ENCODE peak calls at places on chromosomes 2 and 18, in ten cellular contexts. One of them, this sample, is unnamed.

GRCh38 chr2:112157472-112157871 is 19.3 kb downstream of the FBLN7 start:
- DNase-seq in astrocyte of the spinal cord: no peak
- DNase-seq in epithelial cell of esophagus: peak
- DNase-seq in fibroblast of mammary gland: no peak
- DNase-seq in astrocyte: no peak
- DNase-seq in CD8-positive, alpha-beta T cell: no peak
- DNase-seq in Panc1: no peak
- DNase-seq in uterus: no peak
- DNase-seq in cardiac muscle cell: peak
- DNase-seq in choroid plexus epithelial cell: no peak
- DNase-seq in this sample: no peak

GRCh38 chr2:86052676-86053075 is 53.0 kb downstream of the POLR1A start:
- DNase-seq in astrocyte of the spinal cord: no peak
- DNase-seq in epithelial cell of esophagus: no peak
- DNase-seq in fibroblast of mammary gland: no peak
- DNase-seq in astrocyte: no peak
- DNase-seq in CD8-positive, alpha-beta T cell: no peak
- DNase-seq in Panc1: no peak
- DNase-seq in uterus: peak
- DNase-seq in cardiac muscle cell: no peak
- DNase-seq in choroid plexus epithelial cell: no peak
- DNase-seq in this sample: no peak

GRCh38 chr2:230931556-230932231 is 6.7 kb upstream of the GPR55 start:
- DNase-seq in astrocyte of the spinal cord: no peak
- DNase-seq in epithelial cell of esophagus: no peak
- DNase-seq in fibroblast of mammary gland: no peak
- DNase-seq in astrocyte: no peak
- DNase-seq in CD8-positive, alpha-beta T cell: no peak
- DNase-seq in Panc1: no peak
- DNase-seq in uterus: peak
- DNase-seq in cardiac muscle cell: no peak
- DNase-seq in choroid plexus epithelial cell: no peak
- DNase-seq in this sample: no peak

GRCh38 chr18:73739098-73739497 is 408.5 kb downstream of the FBXO15 start:
- DNase-seq in astrocyte of the spinal cord: peak
- DNase-seq in epithelial cell of esophagus: peak
- DNase-seq in fibroblast of mammary gland: no peak
- DNase-seq in astrocyte: peak
- DNase-seq in CD8-positive, alpha-beta T cell: no peak
- DNase-seq in Panc1: no peak
- DNase-seq in uterus: no peak
- DNase-seq in cardiac muscle cell: peak
- DNase-seq in choroid plexus epithelial cell: no peak
- DNase-seq in this sample: no peak

GRCh38 chr18:58025205-58025604 is 18.8 kb upstream of the NEDD4L start:
- DNase-seq in astrocyte of the spinal cord: no peak
- DNase-seq in epithelial cell of esophagus: no peak
- DNase-seq in fibroblast of mammary gland: no peak
- DNase-seq in astrocyte: no peak
- DNase-seq in CD8-positive, alpha-beta T cell: no peak
- DNase-seq in Panc1: no peak
- DNase-seq in uterus: no peak
- DNase-seq in cardiac muscle cell: no peak
- DNase-seq in choroid plexus epithelial cell: no peak
- DNase-seq in this sample: no peak

GRCh38 chr18:78242307-78242643 is 737.3 kb upstream of the SALL3 start:
- DNase-seq in astrocyte of the spinal cord: no peak
- DNase-seq in epithelial cell of esophagus: peak
- DNase-seq in fibroblast of mammary gland: no peak
- DNase-seq in astrocyte: no peak
- DNase-seq in CD8-positive, alpha-beta T cell: no peak
- DNase-seq in Panc1: no peak
- DNase-seq in uterus: peak
- DNase-seq in cardiac muscle cell: peak
- DNase-seq in choroid plexus epithelial cell: no peak
- DNase-seq in this sample: no peak

GRCh38 chr2:148244593-148245292 is 223.9 kb downstream of the MBD5 start:
- DNase-seq in astrocyte of the spinal cord: peak
- DNase-seq in epithelial cell of esophagus: peak
- DNase-seq in fibroblast of mammary gland: peak
- DNase-seq in astrocyte: peak
- DNase-seq in CD8-positive, alpha-beta T cell: no peak
- DNase-seq in Panc1: peak
- DNase-seq in uterus: no peak
- DNase-seq in cardiac muscle cell: peak
- DNase-seq in choroid plexus epithelial cell: peak
- DNase-seq in this sample: peak

GRCh38 chr2:8678731-8679566 is 2.9 kb upstream of the ID2 start:
- DNase-seq in astrocyte of the spinal cord: peak
- DNase-seq in epithelial cell of esophagus: peak
- DNase-seq in fibroblast of mammary gland: peak
- DNase-seq in astrocyte: peak
- DNase-seq in CD8-positive, alpha-beta T cell: peak
- DNase-seq in Panc1: no peak
- DNase-seq in uterus: peak
- DNase-seq in cardiac muscle cell: peak
- DNase-seq in choroid plexus epithelial cell: peak
- DNase-seq in this sample: peak

GRCh38 chr2:71548589-71549485 is 95.5 kb downstream of the DYSF start:
- DNase-seq in astrocyte of the spinal cord: peak
- DNase-seq in epithelial cell of esophagus: peak
- DNase-seq in fibroblast of mammary gland: peak
- DNase-seq in astrocyte: no peak
- DNase-seq in CD8-positive, alpha-beta T cell: peak
- DNase-seq in Panc1: peak
- DNase-seq in uterus: peak
- DNase-seq in cardiac muscle cell: peak
- DNase-seq in choroid plexus epithelial cell: peak
- DNase-seq in this sample: no peak

GRCh38 chr18:69956655-69957054 is 9.0 kb upstream of the CD226 start:
- DNase-seq in astrocyte of the spinal cord: no peak
- DNase-seq in epithelial cell of esophagus: no peak
- DNase-seq in fibroblast of mammary gland: no peak
- DNase-seq in astrocyte: no peak
- DNase-seq in CD8-positive, alpha-beta T cell: no peak
- DNase-seq in Panc1: no peak
- DNase-seq in uterus: no peak
- DNase-seq in cardiac muscle cell: no peak
- DNase-seq in choroid plexus epithelial cell: no peak
- DNase-seq in this sample: no peak

GRCh38 chr18:23585007-23585871 is 1.1 kb downstream of the NPC1 start:
- DNase-seq in astrocyte of the spinal cord: peak
- DNase-seq in epithelial cell of esophagus: peak
- DNase-seq in fibroblast of mammary gland: peak
- DNase-seq in astrocyte: peak
- DNase-seq in CD8-positive, alpha-beta T cell: no peak
- DNase-seq in Panc1: no peak
- DNase-seq in uterus: no peak
- DNase-seq in cardiac muscle cell: peak
- DNase-seq in choroid plexus epithelial cell: peak
- DNase-seq in this sample: no peak

GRCh38 chr2:62662131-62662530 is 43.4 kb upstream of the EHBP1 start:
- DNase-seq in astrocyte of the spinal cord: no peak
- DNase-seq in epithelial cell of esophagus: no peak
- DNase-seq in fibroblast of mammary gland: no peak
- DNase-seq in astrocyte: no peak
- DNase-seq in CD8-positive, alpha-beta T cell: no peak
- DNase-seq in Panc1: no peak
- DNase-seq in uterus: no peak
- DNase-seq in cardiac muscle cell: no peak
- DNase-seq in choroid plexus epithelial cell: no peak
- DNase-seq in this sample: no peak
- H3K4me3 ChIP-seq in astrocyte of the spinal cord: no peak
- H3K4me3 ChIP-seq in epithelial cell of esophagus: no peak
- H3K4me3 ChIP-seq in fibroblast of mammary gland: no peak
- H3K4me3 ChIP-seq in astrocyte: no peak
- H3K4me3 ChIP-seq in CD8-positive, alpha-beta T cell: no peak
- H3K4me3 ChIP-seq in Panc1: no peak
- H3K4me3 ChIP-seq in uterus: no peak
- H3K4me3 ChIP-seq in cardiac muscle cell: no peak
- H3K4me3 ChIP-seq in choroid plexus epithelial cell: no peak
- H3K4me3 ChIP-seq in this sample: no peak

GRCh38 chr2:232632904-232633412 is 446 bp upstream of the EFHD1 start:
- DNase-seq in astrocyte of the spinal cord: peak
- DNase-seq in epithelial cell of esophagus: no peak
- DNase-seq in fibroblast of mammary gland: peak
- DNase-seq in astrocyte: no peak
- DNase-seq in CD8-positive, alpha-beta T cell: no peak
- DNase-seq in Panc1: no peak
- DNase-seq in uterus: peak
- DNase-seq in cardiac muscle cell: peak
- DNase-seq in choroid plexus epithelial cell: peak
- DNase-seq in this sample: no peak

GRCh38 chr2:232633413-232634318 is at the start of gene EFHD1:
- DNase-seq in astrocyte of the spinal cord: peak
- DNase-seq in epithelial cell of esophagus: peak
- DNase-seq in fibroblast of mammary gland: peak
- DNase-seq in astrocyte: peak
- DNase-seq in CD8-positive, alpha-beta T cell: peak
- DNase-seq in Panc1: no peak
- DNase-seq in uterus: peak
- DNase-seq in cardiac muscle cell: peak
- DNase-seq in choroid plexus epithelial cell: peak
- DNase-seq in this sample: no peak

GRCh38 chr2:232635820-232636219 is 2.4 kb downstream of the EFHD1 start:
- DNase-seq in astrocyte of the spinal cord: no peak
- DNase-seq in epithelial cell of esophagus: no peak
- DNase-seq in fibroblast of mammary gland: no peak
- DNase-seq in astrocyte: no peak
- DNase-seq in CD8-positive, alpha-beta T cell: no peak
- DNase-seq in Panc1: no peak
- DNase-seq in uterus: no peak
- DNase-seq in cardiac muscle cell: no peak
- DNase-seq in choroid plexus epithelial cell: no peak
- DNase-seq in this sample: no peak

GRCh38 chr2:232632229-232632903 is 1.0 kb upstream of the EFHD1 start:
- DNase-seq in astrocyte of the spinal cord: no peak
- DNase-seq in epithelial cell of esophagus: no peak
- DNase-seq in fibroblast of mammary gland: no peak
- DNase-seq in astrocyte: no peak
- DNase-seq in CD8-positive, alpha-beta T cell: no peak
- DNase-seq in Panc1: no peak
- DNase-seq in uterus: no peak
- DNase-seq in cardiac muscle cell: no peak
- DNase-seq in choroid plexus epithelial cell: no peak
- DNase-seq in this sample: no peak

GRCh38 chr2:232634319-232635150 is 1.1 kb downstream of the EFHD1 start:
- DNase-seq in astrocyte of the spinal cord: no peak
- DNase-seq in epithelial cell of esophagus: no peak
- DNase-seq in fibroblast of mammary gland: no peak
- DNase-seq in astrocyte: no peak
- DNase-seq in CD8-positive, alpha-beta T cell: no peak
- DNase-seq in Panc1: no peak
- DNase-seq in uterus: peak
- DNase-seq in cardiac muscle cell: no peak
- DNase-seq in choroid plexus epithelial cell: peak
- DNase-seq in this sample: no peak
- H3K4me3 ChIP-seq in astrocyte of the spinal cord: peak
- H3K4me3 ChIP-seq in epithelial cell of esophagus: no peak
- H3K4me3 ChIP-seq in fibroblast of mammary gland: no peak
- H3K4me3 ChIP-seq in astrocyte: peak
- H3K4me3 ChIP-seq in CD8-positive, alpha-beta T cell: peak
- H3K4me3 ChIP-seq in Panc1: peak
- H3K4me3 ChIP-seq in uterus: peak
- H3K4me3 ChIP-seq in cardiac muscle cell: peak
- H3K4me3 ChIP-seq in choroid plexus epithelial cell: peak
- H3K4me3 ChIP-seq in this sample: no peak

GRCh38 chr2:240575101-240575965 is 7.0 kb downstream of the RNPEPL1 start:
- DNase-seq in astrocyte of the spinal cord: no peak
- DNase-seq in epithelial cell of esophagus: no peak
- DNase-seq in fibroblast of mammary gland: no peak
- DNase-seq in astrocyte: no peak
- DNase-seq in CD8-positive, alpha-beta T cell: no peak
- DNase-seq in Panc1: no peak
- DNase-seq in uterus: no peak
- DNase-seq in cardiac muscle cell: no peak
- DNase-seq in choroid plexus epithelial cell: no peak
- DNase-seq in this sample: no peak

GRCh38 chr2:240577281-240578109 is 9.0 kb upstream of the CAPN10 start:
- DNase-seq in astrocyte of the spinal cord: no peak
- DNase-seq in epithelial cell of esophagus: no peak
- DNase-seq in fibroblast of mammary gland: no peak
- DNase-seq in astrocyte: no peak
- DNase-seq in CD8-positive, alpha-beta T cell: no peak
- DNase-seq in Panc1: no peak
- DNase-seq in uterus: no peak
- DNase-seq in cardiac muscle cell: no peak
- DNase-seq in choroid plexus epithelial cell: no peak
- DNase-seq in this sample: no peak

GRCh38 chr2:240574386-240575100 is 6.3 kb downstream of the RNPEPL1 start:
- DNase-seq in astrocyte of the spinal cord: no peak
- DNase-seq in epithelial cell of esophagus: no peak
- DNase-seq in fibroblast of mammary gland: no peak
- DNase-seq in astrocyte: no peak
- DNase-seq in CD8-positive, alpha-beta T cell: no peak
- DNase-seq in Panc1: no peak
- DNase-seq in uterus: no peak
- DNase-seq in cardiac muscle cell: no peak
- DNase-seq in choroid plexus epithelial cell: no peak
- DNase-seq in this sample: no peak

GRCh38 chr2:240576436-240577205 is 8.3 kb downstream of the RNPEPL1 start:
- DNase-seq in astrocyte of the spinal cord: no peak
- DNase-seq in epithelial cell of esophagus: no peak
- DNase-seq in fibroblast of mammary gland: no peak
- DNase-seq in astrocyte: no peak
- DNase-seq in CD8-positive, alpha-beta T cell: no peak
- DNase-seq in Panc1: no peak
- DNase-seq in uterus: no peak
- DNase-seq in cardiac muscle cell: no peak
- DNase-seq in choroid plexus epithelial cell: no peak
- DNase-seq in this sample: no peak

DNA sequence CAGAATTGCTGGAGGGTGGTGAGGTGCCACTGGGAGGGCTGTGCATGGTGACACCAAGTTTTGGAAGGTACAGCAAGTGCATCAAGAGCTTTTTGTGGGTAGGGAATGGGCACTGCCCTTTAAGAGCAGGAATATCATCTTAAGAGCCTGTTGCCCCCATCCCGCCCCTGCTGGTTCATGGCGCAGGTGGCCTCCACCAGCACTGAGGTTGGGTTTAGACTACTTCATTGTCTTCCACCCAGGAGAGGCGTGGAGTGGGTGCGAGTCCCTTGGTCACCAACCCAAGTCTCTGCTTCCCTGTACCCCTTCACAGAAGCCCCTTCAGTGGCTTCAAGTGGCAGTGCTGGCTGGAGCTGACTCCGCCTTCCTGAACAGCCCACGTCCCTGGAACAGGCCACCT is 7.8 kb downstream of the RNPEPL1 start:
- DNase-seq in astrocyte of the spinal cord: no peak
- DNase-seq in epithelial cell of esophagus: no peak
- DNase-seq in fibroblast of mammary gland: no peak
- DNase-seq in astrocyte: no peak
- DNase-seq in CD8-positive, alpha-beta T cell: no peak
- DNase-seq in Panc1: no peak
- DNase-seq in uterus: no peak
- DNase-seq in cardiac muscle cell: no peak
- DNase-seq in choroid plexus epithelial cell: no peak
- DNase-seq in this sample: no peak
- H3K4me3 ChIP-seq in astrocyte of the spinal cord: no peak
- H3K4me3 ChIP-seq in epithelial cell of esophagus: no peak
- H3K4me3 ChIP-seq in fibroblast of mammary gland: no peak
- H3K4me3 ChIP-seq in astrocyte: no peak
- H3K4me3 ChIP-seq in CD8-positive, alpha-beta T cell: no peak
- H3K4me3 ChIP-seq in Panc1: no peak
- H3K4me3 ChIP-seq in uterus: no peak
- H3K4me3 ChIP-seq in cardiac muscle cell: no peak
- H3K4me3 ChIP-seq in choroid plexus epithelial cell: no peak
- H3K4me3 ChIP-seq in this sample: no peak

GRCh38 chr2:217856871-217857270 is 145.9 kb downstream of the TNS1 start:
- DNase-seq in astrocyte of the spinal cord: no peak
- DNase-seq in epithelial cell of esophagus: no peak
- DNase-seq in fibroblast of mammary gland: no peak
- DNase-seq in astrocyte: no peak
- DNase-seq in CD8-positive, alpha-beta T cell: no peak
- DNase-seq in Panc1: no peak
- DNase-seq in uterus: no peak
- DNase-seq in cardiac muscle cell: no peak
- DNase-seq in choroid plexus epithelial cell: no peak
- DNase-seq in this sample: no peak
- H3K4me3 ChIP-seq in astrocyte of the spinal cord: no peak
- H3K4me3 ChIP-seq in epithelial cell of esophagus: no peak
- H3K4me3 ChIP-seq in fibroblast of mammary gland: no peak
- H3K4me3 ChIP-seq in astrocyte: no peak
- H3K4me3 ChIP-seq in CD8-positive, alpha-beta T cell: no peak
- H3K4me3 ChIP-seq in Panc1: no peak
- H3K4me3 ChIP-seq in uterus: no peak
- H3K4me3 ChIP-seq in cardiac muscle cell: no peak
- H3K4me3 ChIP-seq in choroid plexus epithelial cell: no peak
- H3K4me3 ChIP-seq in this sample: peak

This sample was measured in skeletal muscle cell.